ENCODE peak calls at places on chromosomes 5 and 9, in eight cellular contexts. F is esophagus muscularis mucosa, L is kidney, C is mammary epithelial cell, D is heart left ventricle, J is colonic mucosa, B is heart right ventricle, I is ascending aorta. H is an unnamed sample. For H3K4me1, the result is how much of the 10 kb centered on the place peaks cover.

GRCh38 chr9:16986441-16987387 is 116.2 kb upstream of the BNC2 start:
- DNase-seq in F (no peak), C (peak), D (no peak), B (no peak), L (no peak), I (no peak), J (no peak), H (no peak)

GRCh38 chr5:20572560-20572959 is 584.6 kb upstream of the CDH18 start:
- DNase-seq in L (no peak), B (no peak), J (no peak), F (no peak), I (no peak), C (peak), D (no peak), H (no peak)

GRCh38 chr9:21576331-21577189 is 94.4 kb upstream of the IFNE start:
- DNase-seq in J (no peak), D (no peak), I (no peak), B (no peak), F (no peak), C (peak), L (no peak), H (no peak)

GRCh38 chr5:68225188-68225910 is 9.8 kb downstream of the PIK3R1 start:
- DNase-seq in L (peak), F (no peak), C (peak), I (peak), B (peak), D (peak), J (peak), H (peak)

GRCh38 chr5:179212870-179213269 is 132.4 kb downstream of the ADAMTS2 start:
- DNase-seq in J (no peak), F (no peak), I (no peak), D (no peak), C (no peak), B (no peak), L (no peak), H (no peak)

GRCh38 chr5:149675467-149676201 is 54.5 kb upstream of the PPARGC1B start:
- DNase-seq in J (peak), I (no peak), D (no peak), L (peak), B (peak), C (no peak), F (no peak), H (no peak)

GRCh38 chr9:36901528-36901927 is 132.5 kb downstream of the PAX5 start:
- DNase-seq in L (no peak), J (no peak), F (no peak), I (no peak), B (no peak), D (no peak), C (no peak), H (no peak)

GRCh38 chr9:95409650-95410426 is 92.3 kb upstream of the FANCC start:
- DNase-seq in I (no peak), J (no peak), B (no peak), F (no peak), L (peak), D (no peak), C (peak), H (no peak)

GRCh38 chr5:75640395-75640794 is 29.1 kb downstream of the ANKDD1B start:
- DNase-seq in L (no peak), B (no peak), C (peak), D (no peak), F (no peak), J (no peak), I (no peak), H (no peak)

GRCh38 chr5:132591140-132591539 is 34.4 kb downstream of the RAD50 start:
- DNase-seq in L (no peak), C (no peak), I (no peak), F (no peak), D (no peak), J (no peak), B (no peak), H (no peak)

GRCh38 chr5:65708140-65708539 is 13.8 kb downstream of the SGTB start:
- DNase-seq in C (no peak), B (no peak), D (no peak), I (no peak), J (no peak), L (no peak), F (no peak), H (no peak)

GRCh38 chr5:159337291-159337974 is 7.1 kb upstream of the IL12B start:
- DNase-seq in F (peak), I (no peak), L (no peak), D (no peak), J (no peak), B (no peak), C (peak), H (no peak)

GRCh38 chr5:177220576-177220975 is 82.9 kb downstream of the RAB24 start:
- DNase-seq in B (no peak), I (no peak), C (no peak), D (no peak), F (no peak), J (no peak), L (no peak), H (no peak)

GRCh38 chr5:62587737-62588136 is 9.1 kb downstream of the LRRC70 start:
- DNase-seq in L (no peak), I (no peak), C (no peak), F (no peak), B (no peak), J (no peak), D (no peak), H (no peak)

GRCh38 chr9:120622790-120623189 is 42.8 kb upstream of the CDK5RAP2 start:
- DNase-seq in J (no peak), D (no peak), I (no peak), C (no peak), B (no peak), F (no peak), L (no peak), H (no peak)
- H3K4me1 ChIP-seq in J (under half), D (under half), I (under half), C (under half), B (under half), F (under half), L (under half), H (under half)

GRCh38 chr9:29211681-29212589 is 1638.7 kb upstream of the C9orf72 start:
- DNase-seq in J (peak), F (no peak), C (peak), D (no peak), B (no peak), I (no peak), L (peak), H (no peak)

GRCh38 chr9:29214702-29215248 is 1641.5 kb upstream of the C9orf72 start:
- DNase-seq in L (no peak), J (peak), F (no peak), D (no peak), B (no peak), C (peak), I (no peak), H (no peak)

GRCh38 chr9:29213374-29214161 is 1640.3 kb upstream of the C9orf72 start:
- DNase-seq in F (no peak), L (no peak), I (no peak), D (no peak), B (no peak), J (no peak), C (peak), H (no peak)

GRCh38 chr9:29212590-29213373 is 1639.5 kb upstream of the C9orf72 start:
- DNase-seq in C (peak), F (no peak), D (no peak), J (no peak), L (peak), I (no peak), B (no peak), H (no peak)

DNA sequence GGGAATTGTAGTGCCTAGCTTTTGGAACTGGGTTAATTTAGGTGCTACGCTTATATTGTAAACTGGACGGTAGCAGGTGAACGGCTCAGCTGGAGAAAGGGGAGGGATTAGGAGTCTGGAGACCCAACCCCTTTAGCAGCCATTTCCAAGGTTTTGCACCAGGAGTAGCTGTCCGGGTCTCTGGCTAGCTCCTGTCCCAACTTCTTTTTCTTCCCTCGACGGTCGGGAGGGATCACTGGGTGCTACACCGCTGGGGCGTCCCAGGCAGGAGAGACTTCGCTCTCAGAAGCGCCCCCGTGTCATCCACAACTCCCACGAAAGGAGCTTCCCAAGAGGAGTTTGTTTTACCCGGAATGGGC is 1640.9 kb upstream of the C9orf72 start:
- DNase-seq in C (peak), J (no peak), D (no peak), F (no peak), L (no peak), B (no peak), I (no peak), H (no peak)
- H3K4me3 ChIP-seq in C (peak), J (no peak), D (no peak), F (peak), L (peak), B (peak), I (no peak), H (peak)

GRCh38 chr5:98787131-98787719 is 13.8 kb downstream of the RGMB start:
- DNase-seq in J (no peak), L (no peak), F (no peak), I (no peak), B (no peak), C (no peak), D (no peak), H (no peak)

GRCh38 chr5:98783051-98783649 is 9.7 kb downstream of the RGMB start:
- DNase-seq in J (no peak), L (no peak), C (no peak), I (no peak), F (no peak), D (no peak), B (no peak), H (no peak)

GRCh38 chr5:98784411-98784810 is 10.9 kb downstream of the RGMB start:
- DNase-seq in L (no peak), F (no peak), C (no peak), B (no peak), J (no peak), I (no peak), D (no peak), H (no peak)

GRCh38 chr5:98786178-98786853 is 12.9 kb downstream of the RGMB start:
- DNase-seq in L (no peak), J (no peak), D (no peak), I (no peak), B (no peak), F (no peak), C (no peak), H (no peak)

DNA sequence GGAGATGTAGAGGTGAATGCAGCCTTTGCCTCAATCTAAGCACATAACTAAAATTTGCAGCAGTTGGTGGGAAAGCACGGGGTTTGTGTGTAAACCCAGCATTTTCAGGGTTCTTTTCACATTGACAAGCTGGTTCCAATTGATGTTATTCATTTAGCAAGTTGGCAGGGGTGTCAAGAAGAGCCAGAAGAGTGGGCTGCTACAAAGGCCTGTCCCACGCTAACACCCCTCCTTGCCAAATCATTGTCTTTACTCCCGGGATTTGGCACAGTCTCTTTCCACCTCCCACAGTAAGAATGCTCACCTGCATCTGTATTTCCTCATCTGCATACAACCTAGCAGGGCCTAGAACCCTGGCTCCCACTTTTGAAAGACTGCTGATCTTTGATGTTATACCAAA is 11.8 kb downstream of the RGMB start:
- DNase-seq in I (no peak), J (no peak), F (no peak), B (no peak), C (no peak), L (no peak), D (no peak), H (no peak)
- TF ChIP-seq CTCF in I (no peak), J (no peak), F (no peak), B (no peak), C (no peak), L (no peak), D (no peak), H (no peak)

GRCh38 chr9:120701248-120701647 is 13.0 kb downstream of the MEGF9 start:
- DNase-seq in C (no peak), B (no peak), F (no peak), L (no peak), D (no peak), I (no peak), J (no peak), H (no peak)
- H3K4me1 ChIP-seq in C (under half), B (under half), F (under half), L (under half), D (under half), I (under half), J (under half), H (under half)

GRCh38 chr9:133173056-133173455 is 9.3 kb upstream of the GBGT1 start:
- DNase-seq in I (peak), L (no peak), C (no peak), J (no peak), B (no peak), D (no peak), F (no peak), H (no peak)

GRCh38 chr9:133168432-133168831 is 4.7 kb upstream of the GBGT1 start:
- DNase-seq in J (peak), F (no peak), I (no peak), C (no peak), L (no peak), D (no peak), B (no peak), H (no peak)

GRCh38 chr9:133171161-133171955 is 7.6 kb upstream of the GBGT1 start:
- DNase-seq in C (no peak), B (no peak), L (no peak), D (no peak), J (peak), I (peak), F (no peak), H (no peak)

GRCh38 chr9:133169102-133169501 is 5.4 kb upstream of the GBGT1 start:
- DNase-seq in B (no peak), J (no peak), C (no peak), F (no peak), I (no peak), D (no peak), L (no peak), H (no peak)

DNA sequence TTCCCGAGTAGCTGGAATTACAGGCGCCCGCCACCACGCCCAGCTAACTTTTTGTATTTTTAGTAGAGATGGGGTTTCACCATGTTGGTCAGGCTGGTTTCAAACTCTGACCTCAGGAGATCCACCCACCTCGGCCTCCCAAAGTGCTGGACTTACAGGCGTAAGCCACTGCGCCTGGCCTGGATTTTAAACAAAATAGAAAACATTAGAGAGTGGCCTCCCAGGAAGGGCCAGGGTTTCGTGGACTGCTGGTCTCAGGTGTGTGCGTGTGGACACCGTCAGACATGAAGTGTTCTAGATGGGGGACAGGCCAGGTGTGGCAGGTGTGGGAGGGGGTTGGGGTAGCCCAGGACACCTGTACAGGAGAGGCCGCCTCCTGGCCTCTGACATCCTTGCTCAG is 7.0 kb upstream of the GBGT1 start:
- DNase-seq in I (peak), F (no peak), J (no peak), L (no peak), B (no peak), D (no peak), C (no peak), H (no peak)
- H3K4me3 ChIP-seq in I (no peak), F (no peak), J (no peak), L (no peak), B (no peak), D (no peak), C (no peak), H (no peak)

GRCh38 chr9:34454571-34455065 is 3.8 kb downstream of the FAM219A start:
- DNase-seq in C (peak), L (no peak), J (no peak), B (peak), D (peak), F (no peak), I (no peak), H (no peak)
- TF ChIP-seq CTCF in C (no peak), L (no peak), J (no peak), B (no peak), D (no peak), F (no peak), I (no peak), H (peak)

H was measured in RWPE2.